ENCODE peak calls at places on chromosomes 7 and 10, in eight cellular contexts. P is LoVo, A is ecto neural progenitor cell, G is OCI-M1, S is HEK293T, L is T-helper 9 cell, J is GM23248, F is sigmoid colon. H is an unnamed sample.

GRCh38 chr7:44454348-44454747 is 36.1 kb downstream of the NUDCD3 start:
- DNase-seq in A (peak), S (no peak), G (no peak), L (no peak), J (no peak), F (no peak), P (no peak), H (no peak)

GRCh38 chr10:45179716-45180115 is 135.7 kb downstream of the OR13A1 start:
- DNase-seq in F (peak), S (no peak), L (no peak), J (peak), P (no peak), G (no peak), A (peak), H (no peak)

GRCh38 chr7:106057962-106058901 is 53.9 kb downstream of the SYPL1 start:
- DNase-seq in F (peak), P (no peak), G (no peak), J (peak), S (no peak), A (peak), L (no peak), H (peak)

GRCh38 chr10:110379831-110380230 is 75.1 kb upstream of the SMNDC1 start:
- DNase-seq in F (no peak), P (no peak), G (no peak), A (no peak), L (no peak), S (no peak), J (no peak), H (no peak)

GRCh38 chr10:124748206-124748605 is 4.0 kb upstream of the FAM53B start:
- DNase-seq in J (peak), L (no peak), S (no peak), A (no peak), P (no peak), F (no peak), G (no peak), H (no peak)

GRCh38 chr7:34320926-34321609 is 336.9 kb upstream of the NPSR1 start:
- DNase-seq in F (no peak), P (peak), G (peak), J (peak), A (peak), S (peak), L (peak), H (peak)

GRCh38 chr10:130801784-130802183 is 509.7 kb downstream of the TCERG1L start:
- DNase-seq in J (no peak), L (no peak), S (no peak), A (no peak), G (no peak), F (no peak), P (no peak), H (no peak)

GRCh38 chr7:80858141-80858903 is 60.5 kb downstream of the SEMA3C start:
- DNase-seq in J (peak), L (no peak), G (peak), S (no peak), A (no peak), P (peak), F (no peak), H (no peak)

GRCh38 chr7:158228131-158228530 is 359.5 kb downstream of the PTPRN2 start:
- DNase-seq in S (no peak), P (no peak), L (no peak), G (no peak), F (no peak), A (no peak), J (no peak), H (no peak)

GRCh38 chr10:95716866-95717265 is 23.1 kb upstream of the TCTN3 start:
- DNase-seq in G (no peak), A (no peak), F (no peak), J (no peak), L (no peak), S (no peak), P (no peak), H (no peak)

GRCh38 chr7:128389085-128389814 is 20.5 kb downstream of the IMPDH1 start:
- DNase-seq in G (no peak), S (no peak), A (peak), F (no peak), L (no peak), J (no peak), P (no peak), H (no peak)

GRCh38 chr7:142556745-142557144 is 192.5 kb upstream of the PRSS1 start:
- DNase-seq in G (peak), A (no peak), F (no peak), S (peak), J (peak), L (no peak), P (peak), H (peak)

GRCh38 chr7:36739351-36739750 is 15.1 kb upstream of the AOAH start:
- DNase-seq in F (no peak), G (no peak), A (no peak), L (no peak), S (no peak), P (no peak), J (no peak), H (peak)

GRCh38 chr10:24344695-24345473 is 135.9 kb downstream of the KIAA1217 start:
- DNase-seq in P (no peak), A (no peak), L (no peak), S (no peak), G (no peak), J (no peak), F (no peak), H (no peak)

GRCh38 chr7:16357921-16358320 is 63.4 kb downstream of the CRPPA start:
- DNase-seq in L (no peak), J (no peak), S (no peak), F (no peak), P (no peak), A (no peak), G (no peak), H (no peak)

GRCh38 chr7:80783688-80784327 is 135.0 kb downstream of the SEMA3C start:
- DNase-seq in P (peak), G (no peak), S (no peak), J (peak), F (no peak), A (no peak), L (no peak), H (no peak)

GRCh38 chr7:112537822-112538221 is 57.0 kb downstream of the LSMEM1 start:
- DNase-seq in A (no peak), S (no peak), L (no peak), J (no peak), F (no peak), P (no peak), G (no peak), H (no peak)

GRCh38 chr10:111338798-111339197 is 262.0 kb downstream of the ADRA2A start:
- DNase-seq in A (no peak), G (no peak), L (no peak), P (no peak), S (no peak), J (peak), F (no peak), H (no peak)

GRCh38 chr10:12405342-12406320 is 56.3 kb downstream of the CAMK1D start:
- DNase-seq in S (no peak), P (no peak), L (no peak), G (no peak), A (no peak), F (no peak), J (no peak), H (no peak)

GRCh38 chr10:106387063-106387462 is 777.4 kb downstream of the SORCS1 start:
- DNase-seq in L (no peak), S (no peak), G (no peak), J (peak), P (no peak), F (no peak), A (no peak), H (peak)

GRCh38 chr7:151875862-151876111 is 1.1 kb downstream of the PRKAG2 start:
- DNase-seq in G (no peak), F (no peak), J (no peak), L (peak), A (peak), P (no peak), S (no peak), H (no peak)

GRCh38 chr10:3716093-3716492 is 68.9 kb downstream of the KLF6 start:
- DNase-seq in S (no peak), J (no peak), A (no peak), L (no peak), P (no peak), G (no peak), F (no peak), H (peak)

GRCh38 chr10:63759335-63759734 is 238.1 kb downstream of the REEP3 start:
- DNase-seq in A (no peak), L (no peak), F (no peak), S (no peak), J (no peak), G (no peak), P (no peak), H (no peak)

H was measured in mammary epithelial cell.